ENCODE peak calls at places on chromosomes 2 and 18, in five cellular contexts. One of them, this sample, is unnamed. For H3K4me1, the result is how much of the 10 kb centered on the place peaks cover.

GRCh38 chr2:9178110-9178904 is 28.3 kb upstream of the ASAP2 start:
- DNase-seq in right cardiac atrium: no peak
- DNase-seq in GM23248: peak
- DNase-seq in RWPE2: no peak
- DNase-seq in effector memory CD4-positive, alpha-beta T cell: no peak
- DNase-seq in this sample: no peak

GRCh38 chr18:7617738-7618422 is 50.8 kb downstream of the PTPRM start:
- DNase-seq in effector memory CD4-positive, alpha-beta T cell: no peak
- DNase-seq in right cardiac atrium: no peak
- DNase-seq in RWPE2: no peak
- DNase-seq in GM23248: peak
- DNase-seq in this sample: no peak

GRCh38 chr2:197871780-197872456 is 67.5 kb downstream of the PLCL1 start:
- DNase-seq in GM23248: no peak
- DNase-seq in right cardiac atrium: no peak
- DNase-seq in RWPE2: no peak
- DNase-seq in effector memory CD4-positive, alpha-beta T cell: no peak
- DNase-seq in this sample: no peak

GRCh38 chr2:123791716-123792115 is 233.4 kb upstream of the CNTNAP5 start:
- DNase-seq in right cardiac atrium: no peak
- DNase-seq in GM23248: no peak
- DNase-seq in effector memory CD4-positive, alpha-beta T cell: no peak
- DNase-seq in RWPE2: no peak
- DNase-seq in this sample: no peak

GRCh38 chr2:56515399-56515798 is 331.6 kb downstream of the CCDC85A start:
- DNase-seq in GM23248: no peak
- DNase-seq in effector memory CD4-positive, alpha-beta T cell: no peak
- DNase-seq in RWPE2: no peak
- DNase-seq in right cardiac atrium: no peak
- DNase-seq in this sample: no peak

GRCh38 chr2:1975060-1975459 is 230.7 kb upstream of the PXDN start:
- DNase-seq in GM23248: no peak
- DNase-seq in effector memory CD4-positive, alpha-beta T cell: no peak
- DNase-seq in right cardiac atrium: peak
- DNase-seq in RWPE2: no peak
- DNase-seq in this sample: no peak

GRCh38 chr2:158667567-158667966 is 127.5 kb upstream of the DAPL1 start:
- DNase-seq in effector memory CD4-positive, alpha-beta T cell: no peak
- DNase-seq in RWPE2: no peak
- DNase-seq in right cardiac atrium: no peak
- DNase-seq in GM23248: peak
- DNase-seq in this sample: no peak

GRCh38 chr18:11021477-11021876 is 127.9 kb downstream of the PIEZO2 start:
- DNase-seq in effector memory CD4-positive, alpha-beta T cell: no peak
- DNase-seq in RWPE2: no peak
- DNase-seq in GM23248: no peak
- DNase-seq in right cardiac atrium: no peak
- DNase-seq in this sample: no peak

GRCh38 chr2:134727385-134727784 is 8.6 kb upstream of the TMEM163 start:
- DNase-seq in RWPE2: no peak
- DNase-seq in effector memory CD4-positive, alpha-beta T cell: no peak
- DNase-seq in GM23248: peak
- DNase-seq in right cardiac atrium: no peak
- DNase-seq in this sample: no peak

GRCh38 chr18:23283933-23284430 is 148.7 kb downstream of the CABLES1 start:
- DNase-seq in GM23248: peak
- DNase-seq in right cardiac atrium: no peak
- DNase-seq in effector memory CD4-positive, alpha-beta T cell: no peak
- DNase-seq in RWPE2: peak
- DNase-seq in this sample: no peak

GRCh38 chr18:49911414-49911813 is 98.1 kb upstream of the ACAA2 start:
- DNase-seq in RWPE2: no peak
- DNase-seq in right cardiac atrium: no peak
- DNase-seq in effector memory CD4-positive, alpha-beta T cell: no peak
- DNase-seq in GM23248: no peak
- DNase-seq in this sample: no peak

GRCh38 chr2:215727507-215728503 is 285.5 kb downstream of the MREG start:
- DNase-seq in right cardiac atrium: no peak
- DNase-seq in effector memory CD4-positive, alpha-beta T cell: no peak
- DNase-seq in RWPE2: no peak
- DNase-seq in GM23248: peak
- DNase-seq in this sample: no peak

GRCh38 chr18:32048507-32049091 is 30.0 kb downstream of the RNF125 start:
- DNase-seq in right cardiac atrium: peak
- DNase-seq in effector memory CD4-positive, alpha-beta T cell: no peak
- DNase-seq in RWPE2: no peak
- DNase-seq in GM23248: peak
- DNase-seq in this sample: peak

GRCh38 chr2:155266579-155266978 is 568.1 kb downstream of the KCNJ3 start:
- DNase-seq in GM23248: no peak
- DNase-seq in effector memory CD4-positive, alpha-beta T cell: no peak
- DNase-seq in RWPE2: no peak
- DNase-seq in right cardiac atrium: no peak
- DNase-seq in this sample: no peak

GRCh38 chr2:129144082-129144791 is 825.6 kb upstream of the HS6ST1 start:
- DNase-seq in RWPE2: no peak
- DNase-seq in right cardiac atrium: no peak
- DNase-seq in GM23248: no peak
- DNase-seq in effector memory CD4-positive, alpha-beta T cell: no peak
- DNase-seq in this sample: no peak

GRCh38 chr2:127090281-127091128 is 16.4 kb downstream of the BIN1 start:
- DNase-seq in right cardiac atrium: peak
- DNase-seq in GM23248: no peak
- DNase-seq in RWPE2: no peak
- DNase-seq in effector memory CD4-positive, alpha-beta T cell: no peak
- DNase-seq in this sample: peak

DNA sequence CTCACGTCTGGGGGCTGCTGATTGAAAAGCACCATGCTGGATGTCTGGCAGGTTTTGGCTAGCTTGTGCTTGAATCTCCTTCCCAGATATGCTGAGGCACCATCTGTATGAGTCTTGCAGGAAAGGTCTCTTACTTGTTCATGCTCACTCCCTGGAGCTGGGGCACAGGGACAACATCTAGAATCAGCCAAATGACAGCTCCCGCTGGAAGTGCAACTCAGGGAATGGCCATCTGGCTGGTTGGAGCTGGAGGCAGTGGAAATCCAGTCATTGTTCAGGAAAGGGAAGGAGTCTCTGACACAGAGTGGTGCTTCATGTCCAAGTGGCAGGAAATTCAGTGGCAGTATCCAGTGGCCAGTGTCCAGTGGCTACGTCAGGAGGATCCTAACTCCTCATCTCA is 9.7 kb downstream of the CCDC68 start:
- DNase-seq in RWPE2: no peak
- DNase-seq in effector memory CD4-positive, alpha-beta T cell: no peak
- DNase-seq in GM23248: no peak
- DNase-seq in right cardiac atrium: no peak
- DNase-seq in this sample: no peak
- H3K4me1 ChIP-seq in RWPE2: under half
- H3K4me1 ChIP-seq in effector memory CD4-positive, alpha-beta T cell: under half
- H3K4me1 ChIP-seq in GM23248: under half
- H3K4me1 ChIP-seq in right cardiac atrium: under half
- H3K4me1 ChIP-seq in this sample: under half

DNA sequence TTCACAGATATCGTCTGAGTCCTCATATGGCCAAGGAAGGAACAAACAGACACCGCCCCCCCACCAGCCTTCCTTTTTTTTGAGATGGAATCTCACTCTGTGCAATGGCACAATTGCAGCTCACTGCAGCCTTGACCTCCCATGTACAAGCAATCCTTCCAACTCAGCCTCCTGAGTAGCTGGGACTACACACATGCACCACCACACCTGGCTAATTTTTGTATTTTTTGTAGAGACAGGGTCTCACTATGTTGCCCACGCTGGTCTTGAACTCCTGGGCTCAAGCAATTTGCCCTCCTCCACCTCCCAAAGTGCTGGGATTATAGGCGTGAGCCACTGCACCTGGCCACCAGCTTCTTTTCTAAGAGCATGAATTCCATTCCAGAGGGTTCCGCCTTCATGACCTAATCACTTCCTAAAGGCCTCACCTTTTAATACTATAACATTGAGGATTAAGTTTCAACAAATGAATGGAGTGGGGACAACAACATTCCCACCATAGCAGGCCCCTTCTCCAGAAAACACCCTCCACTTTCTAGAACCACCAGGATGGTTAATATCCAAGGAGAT is 2.2 kb upstream of the TMBIM1 start:
- DNase-seq in GM23248: no peak
- DNase-seq in RWPE2: no peak
- DNase-seq in right cardiac atrium: no peak
- DNase-seq in effector memory CD4-positive, alpha-beta T cell: no peak
- DNase-seq in this sample: no peak
- H3K4me1 ChIP-seq in GM23248: under half
- H3K4me1 ChIP-seq in RWPE2: half or more
- H3K4me1 ChIP-seq in right cardiac atrium: under half
- H3K4me1 ChIP-seq in effector memory CD4-positive, alpha-beta T cell: under half
- H3K4me1 ChIP-seq in this sample: under half

GRCh38 chr2:180579388-180579787 is 401.0 kb upstream of the UBE2E3 start:
- DNase-seq in right cardiac atrium: no peak
- DNase-seq in effector memory CD4-positive, alpha-beta T cell: no peak
- DNase-seq in GM23248: no peak
- DNase-seq in RWPE2: no peak
- DNase-seq in this sample: no peak

GRCh38 chr2:180578441-180578840 is 402.0 kb upstream of the UBE2E3 start:
- DNase-seq in RWPE2: no peak
- DNase-seq in effector memory CD4-positive, alpha-beta T cell: no peak
- DNase-seq in right cardiac atrium: no peak
- DNase-seq in GM23248: no peak
- DNase-seq in this sample: no peak

DNA sequence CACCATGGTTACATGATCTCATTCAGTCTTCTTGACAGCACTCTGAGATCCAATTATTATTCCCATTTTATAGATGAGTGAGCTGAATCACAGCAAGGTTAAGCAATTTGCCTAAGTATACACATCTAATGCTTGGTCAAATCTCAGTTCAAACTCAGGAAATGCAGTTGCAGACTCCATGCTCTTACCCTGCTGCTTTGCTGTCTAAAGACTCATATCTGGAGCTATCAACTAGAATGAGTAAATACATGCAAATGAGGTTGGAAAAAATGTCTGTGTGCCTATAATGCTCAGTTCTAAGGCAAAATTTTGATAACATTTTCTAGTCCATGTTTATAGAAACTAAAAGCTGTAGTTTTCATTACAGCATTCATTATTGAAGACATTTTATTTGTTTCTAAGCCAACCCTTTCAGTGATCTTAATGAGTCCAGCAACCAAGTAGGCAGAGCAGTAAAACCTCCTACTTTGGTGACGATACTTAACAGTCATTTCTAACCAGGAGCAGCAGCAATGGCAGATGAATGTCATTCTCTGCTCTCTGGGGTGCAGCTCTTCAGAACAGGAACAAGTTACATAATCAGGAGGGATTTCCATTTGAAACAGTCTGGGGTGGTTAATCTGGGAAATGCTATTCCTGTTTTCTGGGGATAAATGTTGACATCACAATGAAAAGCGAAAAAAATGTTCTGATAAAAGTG is 396.8 kb upstream of the UBE2E3 start:
- DNase-seq in effector memory CD4-positive, alpha-beta T cell: no peak
- DNase-seq in RWPE2: no peak
- DNase-seq in right cardiac atrium: no peak
- DNase-seq in GM23248: no peak
- DNase-seq in this sample: no peak
- H3K4me1 ChIP-seq in effector memory CD4-positive, alpha-beta T cell: under half
- H3K4me1 ChIP-seq in RWPE2: under half
- H3K4me1 ChIP-seq in right cardiac atrium: under half
- H3K4me1 ChIP-seq in GM23248: under half
- H3K4me1 ChIP-seq in this sample: under half

GRCh38 chr2:226792155-226792871 is 7.3 kb downstream of the IRS1 start:
- DNase-seq in effector memory CD4-positive, alpha-beta T cell: no peak
- DNase-seq in right cardiac atrium: no peak
- DNase-seq in RWPE2: no peak
- DNase-seq in GM23248: peak
- DNase-seq in this sample: no peak

GRCh38 chr2:226790006-226790405 is 9.6 kb downstream of the IRS1 start:
- DNase-seq in GM23248: peak
- DNase-seq in effector memory CD4-positive, alpha-beta T cell: no peak
- DNase-seq in RWPE2: no peak
- DNase-seq in right cardiac atrium: no peak
- DNase-seq in this sample: no peak

GRCh38 chr2:226790436-226790835 is 9.2 kb downstream of the IRS1 start:
- DNase-seq in right cardiac atrium: no peak
- DNase-seq in RWPE2: no peak
- DNase-seq in GM23248: peak
- DNase-seq in effector memory CD4-positive, alpha-beta T cell: no peak
- DNase-seq in this sample: no peak

GRCh38 chr2:226791487-226792081 is 8.0 kb downstream of the IRS1 start:
- DNase-seq in right cardiac atrium: peak
- DNase-seq in RWPE2: peak
- DNase-seq in GM23248: peak
- DNase-seq in effector memory CD4-positive, alpha-beta T cell: peak
- DNase-seq in this sample: peak

GRCh38 chr2:226791056-226791486 is 8.5 kb downstream of the IRS1 start:
- DNase-seq in RWPE2: no peak
- DNase-seq in effector memory CD4-positive, alpha-beta T cell: no peak
- DNase-seq in right cardiac atrium: no peak
- DNase-seq in GM23248: peak
- DNase-seq in this sample: peak
- H3K4me1 ChIP-seq in RWPE2: under half
- H3K4me1 ChIP-seq in effector memory CD4-positive, alpha-beta T cell: under half
- H3K4me1 ChIP-seq in right cardiac atrium: under half
- H3K4me1 ChIP-seq in GM23248: half or more
- H3K4me1 ChIP-seq in this sample: half or more

DNA sequence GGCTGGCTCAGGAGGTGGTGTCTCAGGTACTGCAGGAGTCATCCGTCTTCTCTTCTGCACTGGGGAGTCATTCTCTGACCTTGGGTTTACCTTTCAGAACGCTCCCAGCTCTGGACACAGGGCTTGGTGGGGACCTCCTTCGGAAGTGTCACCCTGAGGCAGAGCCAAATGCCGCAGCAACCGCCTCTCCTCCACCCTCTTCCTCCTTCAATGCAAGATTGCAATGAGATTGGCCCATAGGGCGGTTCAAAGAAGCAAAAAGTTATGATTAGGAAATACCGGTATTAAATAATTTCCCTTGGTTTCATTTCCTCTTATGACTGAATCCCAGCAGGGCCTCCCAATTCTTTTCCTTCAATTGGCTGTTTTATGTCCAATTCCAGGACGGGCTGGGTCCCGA is 178.8 kb downstream of the ACKR3 start:
- DNase-seq in GM23248: peak
- DNase-seq in effector memory CD4-positive, alpha-beta T cell: no peak
- DNase-seq in RWPE2: no peak
- DNase-seq in right cardiac atrium: peak
- DNase-seq in this sample: no peak
- H3K4me1 ChIP-seq in GM23248: under half
- H3K4me1 ChIP-seq in effector memory CD4-positive, alpha-beta T cell: under half
- H3K4me1 ChIP-seq in RWPE2: under half
- H3K4me1 ChIP-seq in right cardiac atrium: under half
- H3K4me1 ChIP-seq in this sample: under half